ENCODE peak calls at places on chromosomes 6 and 20, in seven cellular contexts. S is endothelial cell of umbilical vein, I is sigmoid colon, U is A549, Y is mucosa of descending colon, F is Panc1, D is breast epithelium. H is an unnamed sample.

GRCh38 chr6:111952821-111953535 is 79.7 kb upstream of the FYN start:
- DNase-seq in S (no peak), I (no peak), U (peak; percentile 1), Y (no peak), F (no peak), D (no peak), H (no peak)

GRCh38 chr6:135537782-135538301 is 40.3 kb upstream of the AHI1 start:
- DNase-seq in S (peak; percentile 51), I (no peak), U (no peak), Y (no peak), F (no peak), D (no peak), H (no peak)

GRCh38 chr6:25652007-25652515 is at the start of gene SCGN:
- DNase-seq in S (peak; percentile 52), I (no peak), U (peak; percentile 5), Y (peak; percentile 79), F (no peak), D (peak; percentile 75), H (peak; percentile 88)

GRCh38 chr6:170049641-170050491 is 241.0 kb downstream of the DLL1 start:
- DNase-seq in S (no peak), I (peak; percentile 99), U (no peak), Y (peak; percentile 71), F (no peak), D (peak; percentile 55), H (peak; percentile 90)

GRCh38 chr6:113148576-113148975 is 708.6 kb upstream of the MARCKS start:
- DNase-seq in S (no peak), I (no peak), U (no peak), Y (no peak), F (no peak), D (no peak), H (no peak)

GRCh38 chr20:49575551-49576060 is 7.7 kb upstream of the PTGIS start:
- DNase-seq in S (no peak), I (peak; percentile 78), U (no peak), Y (peak; percentile 34), F (no peak), D (no peak), H (no peak)

GRCh38 chr6:157442296-157442695 is 61.3 kb downstream of the ZDHHC14 start:
- DNase-seq in S (no peak), I (no peak), U (no peak), Y (no peak), F (no peak), D (no peak), H (no peak)

GRCh38 chr6:26553264-26553738 is 15.1 kb downstream of the HMGN4 start:
- DNase-seq in S (peak; percentile 82), I (peak; percentile 89), U (no peak), Y (peak; percentile 82), F (no peak), D (no peak), H (peak; percentile 80)

GRCh38 chr6:14661188-14661587 is 543.6 kb downstream of the CD83 start:
- DNase-seq in S (no peak), I (no peak), U (no peak), Y (no peak), F (no peak), D (no peak), H (no peak)

GRCh38 chr20:31543966-31544598 is 29.8 kb downstream of the HM13 start:
- DNase-seq in S (peak; percentile 20), I (no peak), U (no peak), Y (no peak), F (no peak), D (no peak), H (peak; percentile 49)

GRCh38 chr20:38290829-38291581 is 13.0 kb upstream of the BPI start:
- DNase-seq in S (peak; percentile 33), I (no peak), U (peak; percentile 82), Y (peak; percentile 12), F (no peak), D (no peak), H (no peak)

GRCh38 chr6:111823831-111824607 is 49.2 kb downstream of the FYN start:
- DNase-seq in S (peak; percentile 88), I (no peak), U (no peak), Y (no peak), F (no peak), D (no peak), H (no peak)

GRCh38 chr20:60203451-60203850 is 245.2 kb downstream of the CDH26 start:
- DNase-seq in S (no peak), I (no peak), U (no peak), Y (no peak), F (no peak), D (no peak), H (no peak)

GRCh38 chr20:58109126-58109880 is 119.2 kb downstream of the ANKRD60 start:
- DNase-seq in S (no peak), I (no peak), U (no peak), Y (no peak), F (no peak), D (no peak), H (no peak)

GRCh38 chr6:63464060-63464459 is 108.2 kb upstream of the LOC128125822 start:
- DNase-seq in S (no peak), I (no peak), U (no peak), Y (no peak), F (no peak), D (no peak), H (no peak)

GRCh38 chr6:34543421-34543820 is 12.7 kb downstream of the SPDEF start:
- DNase-seq in S (peak; percentile 44), I (no peak), U (no peak), Y (no peak), F (no peak), D (no peak), H (no peak)

GRCh38 chr6:13811627-13812358 is 2.6 kb downstream of the MCUR1 start:
- DNase-seq in S (no peak), I (no peak), U (no peak), Y (peak; percentile 50), F (no peak), D (no peak), H (no peak)

GRCh38 chr20:50304501-50304856 is 113.8 kb downstream of the CEBPB start:
- DNase-seq in S (no peak), I (peak; percentile 96), U (no peak), Y (peak; percentile 45), F (no peak), D (no peak), H (peak; percentile 95)

GRCh38 chr6:152701863-152702401 is 4.2 kb downstream of the MYCT1 start:
- DNase-seq in S (peak; percentile 46), I (no peak), U (no peak), Y (no peak), F (no peak), D (no peak), H (no peak)

DNA sequence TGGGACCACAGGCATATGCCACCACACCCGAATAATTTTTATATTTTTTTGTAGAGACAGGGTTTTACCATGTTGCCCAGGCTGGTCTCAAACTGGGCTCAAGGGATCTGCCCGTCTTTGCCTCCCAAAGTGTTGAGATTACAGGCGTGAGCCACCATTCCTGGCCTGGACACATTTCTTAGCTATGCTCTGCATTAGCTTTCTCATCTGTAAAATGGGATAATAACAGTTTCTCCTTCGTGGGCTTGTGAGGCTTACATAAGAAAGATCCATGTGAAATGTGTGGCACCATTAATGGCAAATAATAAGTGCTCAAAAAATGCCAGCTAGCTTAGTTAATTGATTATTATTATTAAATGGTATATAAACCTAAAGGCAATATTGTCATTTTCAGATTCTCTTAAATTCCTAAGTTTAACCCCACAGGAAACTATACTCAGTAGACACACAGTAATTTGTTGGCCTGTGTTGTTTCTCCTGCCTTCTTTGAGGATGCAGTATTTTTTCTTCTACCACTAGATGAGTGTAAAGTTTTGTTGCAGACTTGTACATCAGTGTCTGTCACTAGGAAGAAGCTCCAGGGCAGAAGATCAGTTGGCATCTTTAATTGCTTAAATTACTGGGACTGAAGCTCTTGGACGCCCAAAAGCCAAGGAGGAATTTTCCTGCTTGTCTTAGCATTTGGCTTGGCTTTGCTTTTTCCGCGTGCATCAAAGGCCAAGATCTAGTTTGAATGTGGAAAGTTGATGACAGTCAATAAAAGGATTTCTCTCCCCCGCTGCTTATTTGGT is 162.3 kb upstream of the ZNF217 start:
- DNase-seq in S (no peak), I (no peak), U (no peak), Y (no peak), F (no peak), D (no peak), H (no peak)
- H3K4me1 ChIP-seq in S (peaks cover 8% of the 10 kb centered on the region), I (no peaks in the 10 kb centered on the region), U (peaks cover 39% of the 10 kb centered on the region), Y (peaks cover 32% of the 10 kb centered on the region), F (peaks cover 56% of the 10 kb centered on the region), D (peaks cover 4% of the 10 kb centered on the region), H (peaks cover 9% of the 10 kb centered on the region)

GRCh38 chr6:56040875-56041274 is 165.5 kb upstream of the BMP5 start:
- DNase-seq in S (no peak), I (no peak), U (no peak), Y (no peak), F (no peak), D (no peak), H (no peak)
- H3K4me3 ChIP-seq in S (no peak overlapping the region), I (no peak overlapping the region), U (no peak overlapping the region), Y (no peak overlapping the region), F (no peak overlapping the region), D (no peak overlapping the region), H (no peak overlapping the region)

DNA sequence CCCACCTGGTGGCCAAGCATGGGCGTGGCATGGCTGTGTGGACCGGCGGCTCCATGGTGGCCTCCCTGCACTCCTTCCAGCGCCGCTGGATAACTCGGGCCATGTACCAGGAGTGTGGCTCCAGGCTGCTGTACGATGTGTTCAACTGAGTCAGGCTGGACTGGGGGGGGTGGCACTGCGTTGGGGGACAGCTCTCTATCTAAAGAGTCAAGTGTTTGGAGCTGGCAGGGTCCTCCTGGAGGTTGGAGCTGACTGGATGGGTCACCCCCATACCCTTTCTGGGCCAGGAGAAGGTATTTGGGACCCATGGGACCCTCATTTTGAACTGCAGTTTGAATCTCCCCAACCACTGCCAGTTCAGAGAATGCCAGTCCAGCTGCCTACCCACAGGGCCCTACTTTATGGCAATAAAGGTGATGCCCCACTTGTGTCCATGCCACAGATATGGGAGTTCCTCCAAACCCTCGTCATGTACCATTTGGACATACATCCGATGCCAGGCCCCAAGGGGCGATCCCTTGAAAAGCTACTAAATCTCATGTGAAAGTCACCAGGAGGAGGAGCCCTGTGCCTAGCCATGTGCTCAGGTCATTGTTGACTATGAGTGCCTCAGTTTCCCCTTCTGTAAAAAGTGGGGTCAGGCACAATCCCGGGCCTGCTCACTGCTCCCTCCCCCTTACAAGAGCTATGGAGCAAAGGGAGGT is 1.5 kb downstream of the ACTL10 start:
- DNase-seq in S (no peak), I (peak; percentile 93), U (peak; percentile 60), Y (peak; percentile 85), F (no peak), D (peak; percentile 81), H (peak; percentile 93)
- TF ChIP-seq CTCF in S (peak; percentile 96), I (peak; percentile 94), U (no peak), Y (peak; percentile 80), F (no peak), D (peak; percentile 93), H (peak; percentile 95)

DNA sequence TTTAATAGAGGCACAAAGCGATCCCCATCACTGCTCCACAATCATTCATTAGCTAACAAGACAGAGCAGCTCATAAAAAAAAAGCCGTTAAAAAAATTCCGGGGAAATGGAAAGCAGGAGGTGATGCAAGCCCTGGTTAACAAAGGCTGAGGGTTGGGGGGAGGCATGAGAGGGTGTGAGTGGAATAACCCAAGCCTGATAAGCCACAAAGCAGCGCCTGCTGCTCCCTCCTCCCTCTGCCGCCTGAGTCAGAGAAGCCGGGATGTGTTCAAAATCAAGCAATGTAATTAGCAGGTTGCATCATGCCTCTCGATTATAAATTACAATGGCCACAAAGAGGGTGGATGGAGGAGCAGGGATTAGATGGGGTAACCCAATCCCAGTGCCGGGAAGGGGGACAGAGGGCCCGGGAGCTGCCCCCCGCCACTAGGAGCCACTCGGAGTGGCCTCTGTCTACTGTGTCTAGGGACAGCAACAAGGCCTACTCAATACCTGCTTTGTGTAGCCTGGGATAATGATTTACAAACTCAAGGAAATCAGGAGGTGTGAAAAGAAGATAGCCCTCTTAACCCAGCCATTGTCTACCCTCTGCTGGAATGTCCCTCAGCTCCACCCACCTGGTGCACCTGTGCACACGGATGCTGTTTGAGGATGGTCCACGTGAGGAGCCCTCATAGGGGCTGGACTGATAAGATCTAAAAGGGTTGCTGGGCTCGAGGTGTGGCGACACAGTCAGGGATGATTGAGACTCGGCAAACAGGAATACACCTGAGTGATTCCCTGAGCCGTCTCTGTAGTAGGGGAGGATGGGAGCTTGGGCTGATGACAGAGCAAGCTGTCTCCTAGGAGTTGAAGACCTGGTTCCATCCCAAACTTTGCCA is 156.9 kb downstream of the VEGFA start:
- DNase-seq in S (peak; percentile 57), I (peak; percentile 58), U (peak; percentile 11), Y (peak; percentile 75), F (no peak), D (peak; percentile 34), H (peak; percentile 92)
- H3K4me1 ChIP-seq in S (peaks cover 2% of the 10 kb centered on the region), I (no peaks in the 10 kb centered on the region), U (peaks cover 34% of the 10 kb centered on the region), Y (peaks cover 18% of the 10 kb centered on the region), F (peaks cover 16% of the 10 kb centered on the region), D (no peaks in the 10 kb centered on the region), H (no peaks in the 10 kb centered on the region)